ENCODE peak calls at places on chromosome 3, in nine cellular contexts. One of them, this sample, is unnamed.

GRCh38 chr3:99721633-99722007 is 83.2 kb downstream of the COL8A1 start:
- DNase-seq in activated T-helper 2 cell treated with anti-CD3 and anti-CD28 coated beads, Interferon-gamma antibody, Interleukin-2, Interleukin-4, amounts not matched to agents 10 μg/mL and 5 μg/mL and 100 μg/mL, durations not matched to agents 14 hours and 24 hours and 36 hours: no peak
- DNase-seq in central memory CD4-positive, alpha-beta T cell: no peak
- DNase-seq in hypothalamus: no peak
- DNase-seq in GM20000: no peak
- DNase-seq in activated T-cell treated with anti-CD3 and anti-CD28 coated beads, Interleukin-2, amount 50 U/mL, for 72 hours: no peak
- DNase-seq in NCI-H748 treated with DMSO at 0.1 percent for 48 hours: no peak
- DNase-seq in HTR-8/SVneo: no peak
- DNase-seq in NT2/D1: no peak
- DNase-seq in this sample: no peak

GRCh38 chr3:21484323-21485154 is 266.5 kb downstream of the ZNF385D start:
- DNase-seq in activated T-helper 2 cell treated with anti-CD3 and anti-CD28 coated beads, Interferon-gamma antibody, Interleukin-2, Interleukin-4, amounts not matched to agents 10 μg/mL and 5 μg/mL and 100 μg/mL, durations not matched to agents 14 hours and 24 hours and 36 hours: no peak
- DNase-seq in central memory CD4-positive, alpha-beta T cell: no peak
- DNase-seq in hypothalamus: no peak
- DNase-seq in GM20000: peak; percentile 20
- DNase-seq in activated T-cell treated with anti-CD3 and anti-CD28 coated beads, Interleukin-2, amount 50 U/mL, for 72 hours: peak; percentile 7
- DNase-seq in NCI-H748 treated with DMSO at 0.1 percent for 48 hours: no peak
- DNase-seq in HTR-8/SVneo: peak; percentile 11
- DNase-seq in NT2/D1: peak; percentile 62
- DNase-seq in this sample: no peak

GRCh38 chr3:188510366-188510765 is 356.4 kb downstream of the LPP start:
- DNase-seq in activated T-helper 2 cell treated with anti-CD3 and anti-CD28 coated beads, Interferon-gamma antibody, Interleukin-2, Interleukin-4, amounts not matched to agents 10 μg/mL and 5 μg/mL and 100 μg/mL, durations not matched to agents 14 hours and 24 hours and 36 hours: no peak
- DNase-seq in central memory CD4-positive, alpha-beta T cell: no peak
- DNase-seq in hypothalamus: no peak
- DNase-seq in GM20000: no peak
- DNase-seq in activated T-cell treated with anti-CD3 and anti-CD28 coated beads, Interleukin-2, amount 50 U/mL, for 72 hours: no peak
- DNase-seq in NCI-H748 treated with DMSO at 0.1 percent for 48 hours: no peak
- DNase-seq in HTR-8/SVneo: no peak
- DNase-seq in NT2/D1: no peak
- DNase-seq in this sample: no peak

GRCh38 chr3:128481438-128481942 is 11.5 kb downstream of the GATA2 start:
- DNase-seq in activated T-helper 2 cell treated with anti-CD3 and anti-CD28 coated beads, Interferon-gamma antibody, Interleukin-2, Interleukin-4, amounts not matched to agents 10 μg/mL and 5 μg/mL and 100 μg/mL, durations not matched to agents 14 hours and 24 hours and 36 hours: no peak
- DNase-seq in central memory CD4-positive, alpha-beta T cell: no peak
- DNase-seq in hypothalamus: no peak
- DNase-seq in GM20000: no peak
- DNase-seq in activated T-cell treated with anti-CD3 and anti-CD28 coated beads, Interleukin-2, amount 50 U/mL, for 72 hours: no peak
- DNase-seq in NCI-H748 treated with DMSO at 0.1 percent for 48 hours: no peak
- DNase-seq in HTR-8/SVneo: no peak
- DNase-seq in NT2/D1: no peak
- DNase-seq in this sample: no peak

GRCh38 chr3:68306571-68306970 is 625.8 kb downstream of the TAFA4 start:
- DNase-seq in activated T-helper 2 cell treated with anti-CD3 and anti-CD28 coated beads, Interferon-gamma antibody, Interleukin-2, Interleukin-4, amounts not matched to agents 10 μg/mL and 5 μg/mL and 100 μg/mL, durations not matched to agents 14 hours and 24 hours and 36 hours: no peak
- DNase-seq in central memory CD4-positive, alpha-beta T cell: no peak
- DNase-seq in hypothalamus: no peak
- DNase-seq in GM20000: peak; percentile 8
- DNase-seq in activated T-cell treated with anti-CD3 and anti-CD28 coated beads, Interleukin-2, amount 50 U/mL, for 72 hours: peak; percentile 10
- DNase-seq in NCI-H748 treated with DMSO at 0.1 percent for 48 hours: no peak
- DNase-seq in HTR-8/SVneo: peak; percentile 1
- DNase-seq in NT2/D1: peak; percentile 56
- DNase-seq in this sample: no peak

GRCh38 chr3:39809995-39810595 is 686 bp downstream of the MYRIP start:
- DNase-seq in activated T-helper 2 cell treated with anti-CD3 and anti-CD28 coated beads, Interferon-gamma antibody, Interleukin-2, Interleukin-4, amounts not matched to agents 10 μg/mL and 5 μg/mL and 100 μg/mL, durations not matched to agents 14 hours and 24 hours and 36 hours: peak; percentile 10
- DNase-seq in central memory CD4-positive, alpha-beta T cell: no peak
- DNase-seq in hypothalamus: no peak
- DNase-seq in GM20000: peak; percentile 27
- DNase-seq in activated T-cell treated with anti-CD3 and anti-CD28 coated beads, Interleukin-2, amount 50 U/mL, for 72 hours: no peak
- DNase-seq in NCI-H748 treated with DMSO at 0.1 percent for 48 hours: no peak
- DNase-seq in HTR-8/SVneo: no peak
- DNase-seq in NT2/D1: no peak
- DNase-seq in this sample: no peak

GRCh38 chr3:195768414-195768813 is 43.3 kb downstream of the MUC4 start:
- DNase-seq in activated T-helper 2 cell treated with anti-CD3 and anti-CD28 coated beads, Interferon-gamma antibody, Interleukin-2, Interleukin-4, amounts not matched to agents 10 μg/mL and 5 μg/mL and 100 μg/mL, durations not matched to agents 14 hours and 24 hours and 36 hours: no peak
- DNase-seq in central memory CD4-positive, alpha-beta T cell: no peak
- DNase-seq in hypothalamus: no peak
- DNase-seq in GM20000: no peak
- DNase-seq in activated T-cell treated with anti-CD3 and anti-CD28 coated beads, Interleukin-2, amount 50 U/mL, for 72 hours: no peak
- DNase-seq in NCI-H748 treated with DMSO at 0.1 percent for 48 hours: no peak
- DNase-seq in HTR-8/SVneo: no peak
- DNase-seq in NT2/D1: no peak
- DNase-seq in this sample: no peak

GRCh38 chr3:63613561-63613960 is 38.9 kb upstream of the SNTN start:
- DNase-seq in activated T-helper 2 cell treated with anti-CD3 and anti-CD28 coated beads, Interferon-gamma antibody, Interleukin-2, Interleukin-4, amounts not matched to agents 10 μg/mL and 5 μg/mL and 100 μg/mL, durations not matched to agents 14 hours and 24 hours and 36 hours: no peak
- DNase-seq in central memory CD4-positive, alpha-beta T cell: no peak
- DNase-seq in hypothalamus: no peak
- DNase-seq in GM20000: no peak
- DNase-seq in activated T-cell treated with anti-CD3 and anti-CD28 coated beads, Interleukin-2, amount 50 U/mL, for 72 hours: no peak
- DNase-seq in NCI-H748 treated with DMSO at 0.1 percent for 48 hours: no peak
- DNase-seq in HTR-8/SVneo: no peak
- DNase-seq in NT2/D1: no peak
- DNase-seq in this sample: no peak

GRCh38 chr3:61855211-61855610 is 293.8 kb downstream of the PTPRG start:
- DNase-seq in activated T-helper 2 cell treated with anti-CD3 and anti-CD28 coated beads, Interferon-gamma antibody, Interleukin-2, Interleukin-4, amounts not matched to agents 10 μg/mL and 5 μg/mL and 100 μg/mL, durations not matched to agents 14 hours and 24 hours and 36 hours: no peak
- DNase-seq in central memory CD4-positive, alpha-beta T cell: no peak
- DNase-seq in hypothalamus: no peak
- DNase-seq in GM20000: no peak
- DNase-seq in activated T-cell treated with anti-CD3 and anti-CD28 coated beads, Interleukin-2, amount 50 U/mL, for 72 hours: no peak
- DNase-seq in NCI-H748 treated with DMSO at 0.1 percent for 48 hours: no peak
- DNase-seq in HTR-8/SVneo: no peak
- DNase-seq in NT2/D1: no peak
- DNase-seq in this sample: no peak

GRCh38 chr3:24850245-24850644 is 355.6 kb upstream of the THRB start:
- DNase-seq in activated T-helper 2 cell treated with anti-CD3 and anti-CD28 coated beads, Interferon-gamma antibody, Interleukin-2, Interleukin-4, amounts not matched to agents 10 μg/mL and 5 μg/mL and 100 μg/mL, durations not matched to agents 14 hours and 24 hours and 36 hours: no peak
- DNase-seq in central memory CD4-positive, alpha-beta T cell: no peak
- DNase-seq in hypothalamus: no peak
- DNase-seq in GM20000: no peak
- DNase-seq in activated T-cell treated with anti-CD3 and anti-CD28 coated beads, Interleukin-2, amount 50 U/mL, for 72 hours: no peak
- DNase-seq in NCI-H748 treated with DMSO at 0.1 percent for 48 hours: no peak
- DNase-seq in HTR-8/SVneo: no peak
- DNase-seq in NT2/D1: no peak
- DNase-seq in this sample: no peak

This sample was measured in stimulated activated CD8-positive, alpha-beta memory T cell treated with anti-CD3 and anti-CD28 coated beads, Interleukin-15, amount 100 ng/mL, for 24 hours.